ENCODE peak calls at places on chromosome 10, in seven cellular contexts. H, T, W, F, I, J and B are unnamed samples. For H3K4me1, the result is how much of the 10 kb centered on the place peaks cover.

GRCh38 chr10:109327266-109327665 is 596.0 kb downstream of the XPNPEP1 start:
- DNase-seq in H (no peak), T (no peak), W (no peak), F (no peak), I (no peak), J (no peak), B (no peak)

GRCh38 chr10:5564537-5565204 is 39.9 kb downstream of the CALML3 start:
- DNase-seq in H (no peak), T (no peak), W (no peak), F (peak), I (peak), J (no peak), B (peak)

GRCh38 chr10:126781817-126782216 is 111.3 kb upstream of the C10orf90 start:
- DNase-seq in H (no peak), T (no peak), W (no peak), F (no peak), I (no peak), J (no peak), B (no peak)

GRCh38 chr10:11522821-11523245 is 88.6 kb downstream of the USP6NL start:
- DNase-seq in H (no peak), T (no peak), W (no peak), F (no peak), I (peak), J (no peak), B (peak)

GRCh38 chr10:17394854-17395253 is 59.5 kb downstream of the ST8SIA6 start:
- DNase-seq in H (no peak), T (no peak), W (no peak), F (no peak), I (no peak), J (no peak), B (no peak)

GRCh38 chr10:77311186-77311585 is 326.4 kb downstream of the KCNMA1 start:
- DNase-seq in H (no peak), T (no peak), W (no peak), F (no peak), I (no peak), J (peak), B (no peak)

GRCh38 chr10:68154211-68154497 is 44.9 kb downstream of the MYPN start:
- DNase-seq in H (no peak), T (no peak), W (no peak), F (no peak), I (no peak), J (peak), B (no peak)

GRCh38 chr10:99432881-99433280 is 2.5 kb upstream of the GOT1 start:
- DNase-seq in H (no peak), T (no peak), W (no peak), F (no peak), I (no peak), J (no peak), B (no peak)

GRCh38 chr10:74047304-74047703 is 49.4 kb downstream of the VCL start:
- DNase-seq in H (no peak), T (no peak), W (no peak), F (no peak), I (no peak), J (no peak), B (no peak)

GRCh38 chr10:84185526-84186175 is 8.7 kb upstream of the CDHR1 start:
- DNase-seq in H (no peak), T (no peak), W (no peak), F (no peak), I (no peak), J (no peak), B (no peak)

GRCh38 chr10:113133497-113133896 is 183.4 kb downstream of the TCF7L2 start:
- DNase-seq in H (no peak), T (no peak), W (no peak), F (no peak), I (no peak), J (no peak), B (no peak)

GRCh38 chr10:131910663-131911314 is 10.0 kb downstream of the PPP2R2D start:
- DNase-seq in H (no peak), T (no peak), W (no peak), F (no peak), I (no peak), J (no peak), B (no peak)

GRCh38 chr10:46559231-46559671 is 2.8 kb upstream of the GPRIN2 start:
- DNase-seq in H (no peak), T (no peak), W (no peak), F (peak), I (peak), J (no peak), B (no peak)

GRCh38 chr10:121188005-121188404 is 336.8 kb downstream of the WDR11 start:
- DNase-seq in H (no peak), T (no peak), W (no peak), F (no peak), I (peak), J (peak), B (no peak)

GRCh38 chr10:30270247-30270646 is 78.8 kb downstream of the MTPAP start:
- DNase-seq in H (no peak), T (no peak), W (no peak), F (no peak), I (no peak), J (no peak), B (no peak)

GRCh38 chr10:19979628-19980027 is 163.4 kb downstream of the PLXDC2 start:
- DNase-seq in H (no peak), T (no peak), W (no peak), F (no peak), I (no peak), J (no peak), B (no peak)

GRCh38 chr10:114403545-114404161 is 649 bp downstream of the AFAP1L2 start:
- DNase-seq in H (no peak), T (no peak), W (no peak), F (no peak), I (peak), J (peak), B (peak)

GRCh38 chr10:131221632-131222277 is 89.8 kb downstream of the TCERG1L start:
- DNase-seq in H (no peak), T (no peak), W (no peak), F (peak), I (no peak), J (no peak), B (no peak)

GRCh38 chr10:30028452-30029045 is 30.8 kb downstream of the JCAD start:
- DNase-seq in H (no peak), T (no peak), W (no peak), F (no peak), I (no peak), J (no peak), B (no peak)

GRCh38 chr10:42980553-42981357 is 96.1 kb upstream of the RET start:
- DNase-seq in H (no peak), T (no peak), W (no peak), F (no peak), I (no peak), J (no peak), B (no peak)

GRCh38 chr10:117186832-117187615 is 10.3 kb upstream of the KCNK18 start:
- DNase-seq in H (peak), T (no peak), W (no peak), F (no peak), I (no peak), J (peak), B (no peak)

GRCh38 chr10:66586073-66586472 is 339.8 kb upstream of the LRRTM3 start:
- DNase-seq in H (no peak), T (no peak), W (no peak), F (no peak), I (peak), J (peak), B (no peak)

GRCh38 chr10:69858201-69858600 is 56.5 kb downstream of the COL13A1 start:
- DNase-seq in H (no peak), T (no peak), W (no peak), F (no peak), I (no peak), J (no peak), B (no peak)
- H3K4me1 ChIP-seq in H (under half), T (under half), W (under half), F (under half), I (under half), J (under half), B (under half)

DNA sequence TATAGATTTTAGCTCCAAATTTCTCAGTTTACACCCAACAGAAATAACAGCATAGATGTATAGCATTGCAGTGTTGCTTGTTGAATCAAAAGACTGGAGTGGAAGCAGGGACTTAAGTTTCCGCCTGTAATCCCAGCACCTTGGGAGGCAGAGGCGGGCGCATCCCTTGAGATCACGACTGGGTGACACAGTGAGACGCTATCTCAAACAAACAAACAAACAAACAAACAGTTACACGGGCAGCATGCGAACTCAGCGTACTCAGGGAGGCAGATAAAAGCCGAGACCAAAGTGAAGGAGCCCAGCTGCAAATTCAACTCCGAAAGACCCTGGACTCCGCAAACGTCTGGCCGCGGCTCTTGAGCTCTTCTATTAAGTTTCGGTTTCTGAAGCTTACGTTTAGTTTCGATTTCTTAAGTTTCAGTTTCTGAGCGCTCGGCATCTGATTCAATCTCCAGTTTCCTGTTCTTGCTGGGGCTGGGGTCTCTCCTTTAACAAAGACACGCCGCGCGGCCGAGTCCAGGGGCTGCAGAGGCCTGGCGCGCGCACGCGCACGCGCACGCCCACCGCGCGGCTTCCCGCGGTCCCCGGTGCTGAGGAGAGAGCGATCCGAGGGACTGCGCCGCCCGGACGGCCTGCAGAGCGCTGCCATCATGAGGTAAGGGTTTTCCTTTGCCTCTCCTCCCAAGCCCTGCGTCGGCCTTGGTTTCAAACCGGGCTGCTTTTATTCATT is at the start of gene IFIT5:
- DNase-seq in H (no peak), T (no peak), W (peak), F (peak), I (peak), J (peak), B (peak)
- TF ChIP-seq POLR2AphosphoS5 in H (peak), T (peak), W (peak), F (no peak), I (no peak), J (peak), B (peak)

DNA sequence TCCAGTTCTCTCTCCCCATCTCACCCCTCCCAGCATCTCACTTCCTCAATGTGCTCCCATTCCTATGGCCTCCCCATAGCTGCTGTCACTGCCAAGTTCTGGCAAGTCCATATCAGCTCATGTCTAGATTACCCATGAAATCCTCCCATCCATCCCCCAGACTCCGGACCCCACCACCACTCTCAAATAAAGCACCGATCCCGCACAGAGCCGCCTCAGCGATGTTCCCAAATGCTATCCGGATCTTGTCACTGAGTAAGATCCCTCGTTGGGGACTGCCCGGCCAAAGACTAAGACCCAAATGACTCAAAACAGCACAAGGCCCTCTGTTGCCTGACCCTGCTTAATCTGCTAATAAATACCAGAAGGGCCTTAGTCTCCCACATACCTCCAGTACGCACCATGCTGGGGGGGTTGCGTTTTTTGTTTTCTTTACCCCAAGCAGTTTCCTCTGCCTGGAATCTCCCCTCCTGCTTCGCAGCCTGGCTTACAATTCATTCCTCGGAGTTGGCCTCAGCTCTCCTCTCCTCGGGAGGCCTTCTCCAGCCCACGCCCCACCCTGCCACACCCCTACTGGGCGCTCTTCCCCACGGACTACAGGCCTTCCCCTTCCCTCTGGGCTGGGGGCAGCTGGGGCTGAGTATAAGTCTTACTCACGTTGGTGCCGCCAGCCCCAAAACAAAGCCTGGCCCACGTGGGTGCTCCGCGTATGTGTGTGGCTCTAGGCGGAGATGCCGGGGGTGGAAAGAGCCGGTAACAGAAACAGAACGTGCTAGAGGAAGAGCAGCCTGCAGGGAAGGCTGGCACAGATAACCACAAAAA is 1.8 kb upstream of the DUSP5 start:
- DNase-seq in H (no peak), T (no peak), W (peak), F (peak), I (peak), J (peak), B (peak)
- TF ChIP-seq CTCF in H (no peak), T (no peak), W (no peak), F (no peak), I (no peak), J (no peak), B (no peak)

GRCh38 chr10:60429084-60429849 is 39.6 kb upstream of the ANK3 start:
- DNase-seq in H (no peak), T (no peak), W (no peak), F (no peak), I (no peak), J (no peak), B (no peak)

GRCh38 chr10:60427148-60427547 is 37.5 kb upstream of the ANK3 start:
- DNase-seq in H (no peak), T (no peak), W (no peak), F (no peak), I (no peak), J (no peak), B (no peak)

GRCh38 chr10:60428387-60428737 is 38.7 kb upstream of the ANK3 start:
- DNase-seq in H (no peak), T (no peak), W (no peak), F (no peak), I (no peak), J (no peak), B (no peak)

GRCh38 chr10:60426425-60426824 is 36.8 kb upstream of the ANK3 start:
- DNase-seq in H (no peak), T (no peak), W (no peak), F (no peak), I (no peak), J (no peak), B (no peak)

GRCh38 chr10:60427709-60428386 is 38.2 kb upstream of the ANK3 start:
- DNase-seq in H (no peak), T (no peak), W (no peak), F (no peak), I (no peak), J (no peak), B (no peak)
- H3K4me1 ChIP-seq in H (under half), T (under half), W (under half), F (under half), I (under half), J (under half), B (under half)

DNA sequence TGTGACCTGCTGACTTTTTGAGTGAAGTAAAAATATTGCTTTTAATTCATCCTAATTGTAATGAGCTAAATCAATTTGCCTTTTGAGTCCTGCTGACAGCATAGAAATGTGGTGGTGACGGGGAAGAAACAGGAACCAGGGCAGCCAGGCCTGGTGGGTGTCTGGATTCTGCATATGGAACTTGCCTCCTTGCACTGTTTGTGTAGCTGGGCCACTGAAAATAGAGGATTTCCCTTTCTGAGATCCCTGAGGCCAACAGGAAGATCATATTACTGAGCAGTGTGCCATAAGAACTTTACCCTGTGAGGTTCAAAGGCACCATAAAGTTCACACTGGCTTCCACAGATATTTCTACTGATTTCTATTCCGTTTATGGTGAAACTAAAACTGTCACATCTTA is 488.4 kb upstream of the AKR1E2 start:
- DNase-seq in H (no peak), T (no peak), W (no peak), F (no peak), I (no peak), J (no peak), B (no peak)
- TF ChIP-seq POLR2AphosphoS5 in H (no peak), T (no peak), W (no peak), F (no peak), I (no peak), J (no peak), B (no peak)

DNA sequence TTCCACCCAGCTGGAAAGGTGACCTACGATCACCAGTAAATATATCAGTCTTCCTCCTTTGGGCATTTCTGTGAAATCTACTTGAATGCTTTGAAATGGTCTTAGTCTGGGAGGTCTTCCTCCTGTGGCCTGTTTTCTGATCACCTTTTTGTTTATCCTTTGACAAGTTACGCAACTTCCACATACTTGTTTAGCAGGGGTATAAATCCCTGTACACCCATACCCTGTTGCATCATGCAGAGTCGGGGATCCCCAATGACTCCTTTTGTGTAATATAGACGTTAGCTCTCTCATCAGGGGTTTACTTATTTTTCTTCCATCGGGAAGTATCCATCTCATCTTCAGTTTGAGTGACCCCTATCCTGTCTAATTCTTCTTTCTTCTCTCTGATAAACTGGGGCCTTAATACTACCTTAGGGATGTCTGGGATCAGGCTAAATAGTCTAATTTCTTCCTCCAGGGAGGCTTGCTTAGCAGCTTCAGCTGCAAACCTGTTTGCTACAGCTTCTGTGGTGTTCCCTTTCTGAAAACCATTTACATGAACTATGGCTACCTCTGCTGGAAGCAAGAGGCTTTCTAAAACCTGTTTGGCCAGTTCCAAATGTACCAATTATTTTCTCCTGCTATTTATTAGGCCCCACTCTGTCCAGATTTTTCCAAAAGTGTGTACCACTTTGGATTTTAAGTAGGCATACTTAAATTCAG is 25.8 kb downstream of the MAPK8 start:
- DNase-seq in H (no peak), T (no peak), W (no peak), F (no peak), I (no peak), J (no peak), B (no peak)
- TF ChIP-seq CTCF in H (no peak), T (no peak), W (no peak), F (no peak), I (no peak), J (no peak), B (peak)

GRCh38 chr10:62460393-62460792 is 86.2 kb downstream of the ZNF365 start:
- DNase-seq in H (no peak), T (no peak), W (no peak), F (no peak), I (no peak), J (no peak), B (no peak)
- H3K4me1 ChIP-seq in H (under half), T (under half), W (under half), F (under half), I (under half), J (under half), B (under half)